ENCODE peak calls at places on chromosomes 12 and 14, in five cellular contexts. N is fibroblast of lung, X is GM12878, L is HCT116, D is OCI-LY7. P is an unnamed sample. For H3K79me2, the result is how much of the 10 kb centered on the place peaks cover.

GRCh38 chr14:56992332-56992820 is 182.1 kb upstream of the OTX2 start:
- DNase-seq in D (no peak), N (no peak), L (no peak), X (no peak), P (no peak)

GRCh38 chr14:73771848-73772705 is 57.9 kb upstream of the PNMA1 start:
- DNase-seq in L (no peak), X (peak), N (peak), D (peak), P (peak)

GRCh38 chr14:104794099-104794498 is 1.4 kb downstream of the AKT1 start:
- DNase-seq in L (no peak), X (no peak), N (peak), D (peak), P (peak)

GRCh38 chr14:81298911-81299310 is 78.2 kb upstream of the GTF2A1 start:
- DNase-seq in X (no peak), L (no peak), N (no peak), D (no peak), P (no peak)

GRCh38 chr12:68479261-68479581 is 131.5 kb upstream of the RAP1B start:
- DNase-seq in X (no peak), L (no peak), D (no peak), N (peak), P (no peak)

GRCh38 chr12:31246470-31246850 is 79.5 kb downstream of the SINHCAF start:
- DNase-seq in X (no peak), L (no peak), D (no peak), N (peak), P (no peak)

GRCh38 chr14:30596972-30597371 is 25.1 kb upstream of the SCFD1 start:
- DNase-seq in L (no peak), D (no peak), N (no peak), X (no peak), P (no peak)

GRCh38 chr14:52950410-52950897 is 396 bp downstream of the FERMT2 start:
- DNase-seq in D (no peak), N (no peak), X (no peak), L (no peak), P (peak)

GRCh38 chr12:74689071-74689655 is 151.5 kb downstream of the ATXN7L3B start:
- DNase-seq in X (no peak), L (peak), D (peak), N (peak), P (no peak)

GRCh38 chr14:30283822-30284446 is 275.0 kb upstream of the G2E3 start:
- DNase-seq in N (peak), X (no peak), L (peak), D (peak), P (peak)

GRCh38 chr12:81088221-81088620 is 10.3 kb downstream of the ACSS3 start:
- DNase-seq in X (no peak), N (no peak), D (no peak), L (no peak), P (no peak)

GRCh38 chr14:81655423-81656314 is 122.0 kb upstream of the SEL1L start:
- DNase-seq in D (peak), N (no peak), L (no peak), X (no peak), P (peak)

GRCh38 chr14:79576434-79576833 is 634.9 kb downstream of the DIO2 start:
- DNase-seq in X (no peak), N (peak), D (no peak), L (no peak), P (no peak)

GRCh38 chr12:73072214-73072613 is 800.0 kb downstream of the TRHDE start:
- DNase-seq in L (no peak), D (no peak), N (no peak), X (no peak), P (no peak)

GRCh38 chr12:127881371-127882140 is 385.4 kb upstream of the TMEM132C start:
- DNase-seq in D (no peak), X (no peak), N (peak), L (no peak), P (no peak)

GRCh38 chr12:122116707-122117535 is 38.4 kb downstream of the MLXIP start:
- DNase-seq in D (no peak), N (no peak), L (no peak), X (no peak), P (no peak)

GRCh38 chr12:67681941-67682340 is 33.4 kb downstream of the DYRK2 start:
- DNase-seq in D (no peak), X (no peak), L (no peak), N (no peak), P (no peak)

GRCh38 chr12:62543324-62543723 is 76.7 kb downstream of the MON2 start:
- DNase-seq in D (no peak), X (no peak), N (no peak), L (no peak), P (no peak)

GRCh38 chr12:123643911-123644310 is 10.3 kb downstream of the GTF2H3 start:
- DNase-seq in D (no peak), L (no peak), N (no peak), X (no peak), P (no peak)

GRCh38 chr14:36655963-36656768 is 5.5 kb upstream of the PAX9 start:
- DNase-seq in X (no peak), D (peak), L (peak), N (no peak), P (peak)

GRCh38 chr12:79844693-79845092 is 90.2 kb downstream of the PPP1R12A start:
- DNase-seq in L (peak), X (no peak), N (peak), D (no peak), P (peak)

GRCh38 chr12:113413488-113413939 is 8.7 kb upstream of the SDSL start:
- DNase-seq in D (no peak), N (no peak), L (no peak), X (no peak), P (no peak)

GRCh38 chr12:49414364-49414763 is 47.1 kb downstream of the SPATS2 start:
- DNase-seq in L (no peak), X (no peak), D (no peak), N (no peak), P (no peak)

GRCh38 chr14:58736606-58737005 is 98.8 kb downstream of the DACT1 start:
- DNase-seq in X (no peak), N (peak), L (no peak), D (no peak), P (no peak)

GRCh38 chr14:66249544-66249943 is 236.6 kb upstream of the CCDC196 start:
- DNase-seq in L (no peak), N (no peak), X (no peak), D (no peak), P (no peak)

GRCh38 chr12:108840605-108841328 is 16.6 kb downstream of the SSH1 start:
- DNase-seq in D (no peak), N (peak), L (no peak), X (no peak), P (no peak)

GRCh38 chr12:42691991-42692557 is 102.5 kb upstream of the PRICKLE1 start:
- DNase-seq in N (peak), X (no peak), D (no peak), L (no peak), P (no peak)

GRCh38 chr12:21713138-21713537 is 55.5 kb upstream of the LDHB start:
- DNase-seq in L (no peak), D (no peak), X (no peak), N (no peak), P (no peak)

GRCh38 chr14:20904393-20905029 is 13.3 kb downstream of the RNASE3 start:
- DNase-seq in X (no peak), L (no peak), N (no peak), D (no peak), P (peak)

GRCh38 chr12:64729909-64730584 is 29.2 kb downstream of the GNS start:
- DNase-seq in L (no peak), D (peak), X (peak), N (no peak), P (no peak)

GRCh38 chr12:32146074-32146873 is 39.6 kb downstream of the BICD1 start:
- DNase-seq in D (no peak), L (no peak), N (no peak), X (peak), P (no peak)

GRCh38 chr12:3222935-3223334 is 145.8 kb downstream of the TSPAN9 start:
- DNase-seq in L (no peak), N (peak), X (no peak), D (no peak), P (no peak)

GRCh38 chr12:67424784-67425183 is 155.6 kb downstream of the CAND1 start:
- DNase-seq in X (no peak), D (no peak), L (no peak), N (no peak), P (no peak)

GRCh38 chr14:75141967-75142366 is 15.1 kb upstream of the NEK9 start:
- DNase-seq in N (peak), D (peak), X (no peak), L (no peak), P (no peak)

GRCh38 chr14:75142494-75142893 is 15.6 kb upstream of the NEK9 start:
- DNase-seq in L (no peak), N (no peak), D (no peak), X (no peak), P (no peak)

GRCh38 chr14:75143761-75144527 is 17.1 kb upstream of the NEK9 start:
- DNase-seq in L (no peak), X (no peak), N (no peak), D (no peak), P (no peak)

GRCh38 chr14:75147423-75148071 is 20.7 kb upstream of the NEK9 start:
- DNase-seq in X (no peak), L (no peak), D (no peak), N (peak), P (peak)

DNA sequence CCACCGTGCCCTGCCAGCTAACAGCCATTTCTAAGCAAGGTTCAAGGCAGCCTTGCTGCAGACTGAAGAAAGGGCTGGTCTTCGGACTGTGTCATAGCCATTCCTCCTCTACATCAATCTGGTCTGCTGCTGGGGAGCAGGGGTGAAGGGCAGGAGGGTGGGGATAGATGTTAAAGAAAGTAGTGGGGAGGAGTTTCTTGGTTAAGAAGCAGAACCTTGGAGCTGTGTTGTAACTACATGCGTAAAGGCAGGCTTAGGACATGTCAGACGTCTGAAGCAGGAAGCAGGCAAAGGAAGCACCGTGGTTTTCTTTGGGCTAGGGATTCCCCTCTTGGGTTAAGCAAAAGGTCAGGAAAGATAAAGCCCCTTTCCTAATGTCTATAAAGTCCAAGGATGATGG is 18.1 kb upstream of the NEK9 start:
- DNase-seq in L (no peak), X (no peak), N (no peak), D (no peak), P (no peak)
- H3K79me2 ChIP-seq in L (half or more), X (under half), N (under half), D (under half), P (under half)

DNA sequence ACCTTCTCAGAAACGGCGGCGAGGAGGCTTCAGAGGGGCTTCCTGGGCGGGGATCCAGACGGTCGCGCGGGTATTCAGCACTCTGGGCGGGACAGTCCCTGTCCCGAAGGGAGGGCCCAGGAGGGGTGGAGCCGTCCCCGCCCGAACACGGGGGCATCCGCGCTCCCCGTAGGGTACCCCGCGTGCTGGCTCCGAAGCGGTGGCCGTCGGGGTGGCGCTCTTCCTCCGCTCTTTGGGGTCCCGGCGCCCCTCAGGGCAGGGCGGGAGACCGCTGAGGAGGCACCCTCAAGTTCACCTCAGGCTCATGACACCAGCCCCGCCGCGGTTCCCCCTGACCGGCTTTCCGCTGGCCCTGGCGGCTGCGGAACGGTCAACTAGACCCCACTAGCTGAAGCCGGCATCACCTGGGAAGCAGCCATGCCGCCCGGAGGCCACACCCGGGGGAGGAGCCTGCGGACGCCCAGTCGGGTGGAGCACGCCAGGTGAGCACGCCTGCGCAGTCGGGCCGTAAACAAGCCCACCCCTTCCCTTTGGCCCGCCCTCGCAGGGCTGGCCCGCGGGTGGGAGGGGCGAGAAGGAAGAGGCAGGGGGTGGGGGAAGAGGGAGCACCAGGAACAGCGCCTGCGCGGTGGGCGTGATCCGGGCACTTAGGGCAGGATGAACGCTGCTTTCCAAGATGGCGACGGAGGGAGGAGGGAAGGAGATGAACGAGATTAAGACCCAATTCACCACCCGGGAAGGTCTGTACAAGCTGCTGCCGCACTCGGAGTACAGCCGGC is at the start of gene WDR20:
- DNase-seq in X (peak), L (peak), D (peak), N (peak), P (peak)
- H3K79me2 ChIP-seq in X (under half), L (half or more), D (half or more), N (under half), P (under half)

GRCh38 chr14:54631016-54631415 is 64.1 kb downstream of the SAMD4A start:
- DNase-seq in L (no peak), D (no peak), N (no peak), X (no peak), P (no peak)
- H3K79me2 ChIP-seq in L (under half), D (under half), N (half or more), X (under half), P (under half)

GRCh38 chr12:104697186-104697585 is 240.4 kb downstream of the CHST11 start:
- DNase-seq in L (no peak), X (no peak), N (no peak), D (no peak), P (no peak)
- H3K79me2 ChIP-seq in L (under half), X (under half), N (under half), D (under half), P (under half)

DNA sequence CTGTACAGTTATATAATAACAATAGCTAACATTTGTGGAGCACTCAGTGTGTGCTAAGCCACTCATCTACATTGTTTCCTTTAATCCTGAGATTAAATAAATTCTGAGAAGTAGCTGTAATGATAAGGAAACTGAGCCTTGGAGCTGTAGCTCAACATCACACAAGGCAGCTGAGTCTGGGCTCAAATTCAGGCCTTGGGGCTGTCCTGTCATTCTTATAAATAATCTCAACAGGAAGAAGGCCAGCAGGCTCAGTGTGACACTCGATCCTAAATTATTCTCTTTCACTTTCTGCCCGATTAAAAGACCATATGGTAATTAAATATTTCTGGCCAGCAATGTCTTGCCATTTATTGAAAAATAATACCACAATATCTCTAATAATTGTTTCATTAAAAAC is 24.5 kb downstream of the CDKN1B start:
- DNase-seq in D (no peak), N (no peak), L (no peak), X (no peak), P (no peak)
- H3K79me2 ChIP-seq in D (under half), N (under half), L (under half), X (under half), P (under half)

GRCh38 chr14:102671410-102671809 is 79.0 kb downstream of the RCOR1 start:
- DNase-seq in N (no peak), D (no peak), L (no peak), X (no peak), P (no peak)
- H3K79me2 ChIP-seq in N (under half), D (under half), L (half or more), X (under half), P (under half)

DNA sequence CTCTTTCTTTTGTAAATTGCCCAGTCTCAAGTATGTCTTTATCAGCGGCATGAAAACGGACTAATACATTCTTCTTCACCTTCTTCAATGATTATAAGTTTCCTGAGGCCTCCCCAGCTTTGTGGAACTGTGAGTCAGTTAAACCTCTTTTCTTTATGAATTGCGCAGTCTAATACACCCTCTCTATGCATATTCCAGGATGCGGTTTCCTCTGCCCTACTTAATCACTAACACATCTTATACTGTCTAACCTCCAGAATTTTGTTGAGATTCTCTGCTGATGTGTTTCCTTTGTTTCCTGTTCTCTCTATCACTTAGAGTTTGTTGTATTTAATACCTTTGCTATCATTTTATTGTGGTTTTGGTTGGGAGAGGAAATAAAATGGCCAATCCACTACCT is 145.4 kb downstream of the AEBP2 start:
- DNase-seq in X (no peak), L (no peak), N (no peak), D (no peak), P (no peak)
- H3K79me2 ChIP-seq in X (under half), L (under half), N (under half), D (under half), P (under half)

GRCh38 chr12:116138781-116139180 is 138.7 kb downstream of the MED13L start:
- DNase-seq in X (no peak), D (no peak), L (no peak), N (peak), P (no peak)
- H3K79me2 ChIP-seq in X (under half), D (under half), L (half or more), N (half or more), P (under half)

GRCh38 chr12:76798864-76799263 is 34.9 kb downstream of the ZDHHC17 start:
- DNase-seq in L (no peak), D (no peak), N (no peak), X (no peak), P (no peak)
- H3K79me2 ChIP-seq in L (under half), D (under half), N (under half), X (under half), P (under half)

GRCh38 chr14:93214598-93214997 is 7.5 kb downstream of the UBR7 start:
- DNase-seq in N (no peak), D (no peak), L (no peak), X (no peak), P (no peak)

GRCh38 chr14:93223565-93223964 is 16.5 kb downstream of the UBR7 start:
- DNase-seq in D (no peak), L (no peak), N (no peak), X (no peak), P (no peak)

GRCh38 chr14:93219103-93219726 is 12.2 kb downstream of the UBR7 start:
- DNase-seq in D (peak), L (peak), X (no peak), N (peak), P (no peak)

DNA sequence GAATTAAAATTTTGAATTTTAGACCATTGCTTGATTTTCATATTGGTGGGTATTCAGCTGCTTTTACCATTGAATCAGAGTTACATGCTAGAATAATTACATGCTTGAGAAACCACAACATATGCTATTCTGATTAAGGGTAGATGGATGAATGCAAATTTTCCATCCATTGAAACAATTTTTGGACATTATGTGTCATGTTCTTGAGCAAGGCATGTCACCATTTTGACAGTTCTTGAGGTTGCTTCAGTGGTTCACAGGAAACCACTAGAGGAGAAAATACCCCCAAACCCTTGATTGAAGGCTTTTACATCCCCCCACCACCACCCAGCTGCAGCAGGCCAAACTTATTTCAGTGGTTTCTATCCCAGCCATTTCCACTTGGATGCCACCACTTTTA is 13.5 kb downstream of the UBR7 start:
- DNase-seq in X (no peak), D (no peak), N (no peak), L (no peak), P (no peak)
- H3K79me2 ChIP-seq in X (under half), D (under half), N (under half), L (under half), P (under half)